ENCODE peak calls at places on chromosomes 16 and 17, in eight cellular contexts. One of them, this sample, is unnamed.
A peak's percentile ranks its signal among the peaks of the same experiment; 100 is the strongest.

GRCh38 chr17:82338858-82339633 is 5.5 kb upstream of the SECTM1 start:
- DNase-seq in A549: peak; percentile 86
- DNase-seq in K562: peak; percentile 89
- DNase-seq in transverse colon: peak; percentile 72
- DNase-seq in esophagus muscularis mucosa: no peak
- DNase-seq in suprapubic skin: no peak
- DNase-seq in stomach: peak; percentile 55
- DNase-seq in tibial nerve: no peak
- DNase-seq in this sample: peak; percentile 47

GRCh38 chr16:72787519-72788268 is 260.2 kb downstream of the ZFHX3 start:
- DNase-seq in K562: no peak
- DNase-seq in esophagus muscularis mucosa: peak; percentile 93
- DNase-seq in stomach: peak; percentile 77
- DNase-seq in transverse colon: peak; percentile 73
- DNase-seq in tibial nerve: peak; percentile 58
- DNase-seq in A549: no peak
- DNase-seq in suprapubic skin: no peak
- DNase-seq in this sample: peak; percentile 68

GRCh38 chr17:81933178-81933699 is 3.9 kb downstream of the PYCR1 start:
- DNase-seq in stomach: no peak
- DNase-seq in suprapubic skin: no peak
- DNase-seq in tibial nerve: no peak
- DNase-seq in K562: no peak
- DNase-seq in transverse colon: no peak
- DNase-seq in A549: no peak
- DNase-seq in esophagus muscularis mucosa: no peak
- DNase-seq in this sample: peak; percentile 19

GRCh38 chr17:71398706-71399620 is 721.9 kb upstream of the SOX9 start:
- DNase-seq in esophagus muscularis mucosa: no peak
- DNase-seq in A549: no peak
- DNase-seq in tibial nerve: no peak
- DNase-seq in stomach: no peak
- DNase-seq in transverse colon: no peak
- DNase-seq in suprapubic skin: no peak
- DNase-seq in K562: no peak
- DNase-seq in this sample: no peak

GRCh38 chr16:86403056-86403455 is 107.3 kb upstream of the FOXF1 start:
- DNase-seq in suprapubic skin: no peak
- DNase-seq in A549: no peak
- DNase-seq in transverse colon: no peak
- DNase-seq in stomach: no peak
- DNase-seq in esophagus muscularis mucosa: no peak
- DNase-seq in tibial nerve: no peak
- DNase-seq in K562: no peak
- DNase-seq in this sample: no peak

GRCh38 chr16:10180771-10181163 is 1.5 kb downstream of the GRIN2A start:
- DNase-seq in K562: peak; percentile 65
- DNase-seq in stomach: no peak
- DNase-seq in suprapubic skin: no peak
- DNase-seq in A549: peak; percentile 17
- DNase-seq in transverse colon: no peak
- DNase-seq in tibial nerve: no peak
- DNase-seq in esophagus muscularis mucosa: no peak
- DNase-seq in this sample: peak; percentile 41

GRCh38 chr16:2813661-2814288 is 3.3 kb upstream of the PRSS21 start:
- DNase-seq in transverse colon: no peak
- DNase-seq in K562: no peak
- DNase-seq in esophagus muscularis mucosa: no peak
- DNase-seq in stomach: no peak
- DNase-seq in suprapubic skin: peak; percentile 76
- DNase-seq in A549: no peak
- DNase-seq in tibial nerve: no peak
- DNase-seq in this sample: no peak

GRCh38 chr17:32882734-32883133 is 5.8 kb upstream of the MYO1D start:
- DNase-seq in esophagus muscularis mucosa: peak; percentile 12
- DNase-seq in suprapubic skin: no peak
- DNase-seq in tibial nerve: no peak
- DNase-seq in stomach: no peak
- DNase-seq in K562: peak; percentile 80
- DNase-seq in A549: no peak
- DNase-seq in transverse colon: no peak
- DNase-seq in this sample: no peak

GRCh38 chr17:30093463-30094147 is 23.0 kb upstream of the NSRP1 start:
- DNase-seq in tibial nerve: no peak
- DNase-seq in K562: peak; percentile 75
- DNase-seq in esophagus muscularis mucosa: peak; percentile 78
- DNase-seq in transverse colon: peak; percentile 22
- DNase-seq in suprapubic skin: no peak
- DNase-seq in A549: peak; percentile 63
- DNase-seq in stomach: peak; percentile 38
- DNase-seq in this sample: no peak

GRCh38 chr16:81554993-81555392 is 110.4 kb downstream of the CMIP start:
- DNase-seq in tibial nerve: no peak
- DNase-seq in stomach: no peak
- DNase-seq in transverse colon: no peak
- DNase-seq in A549: no peak
- DNase-seq in K562: no peak
- DNase-seq in suprapubic skin: no peak
- DNase-seq in esophagus muscularis mucosa: no peak
- DNase-seq in this sample: no peak

GRCh38 chr16:85303354-85303883 is 191.1 kb upstream of the CIBAR2 start:
- DNase-seq in suprapubic skin: no peak
- DNase-seq in transverse colon: peak; percentile 71
- DNase-seq in stomach: peak; percentile 64
- DNase-seq in A549: peak; percentile 88
- DNase-seq in esophagus muscularis mucosa: no peak
- DNase-seq in K562: peak; percentile 90
- DNase-seq in tibial nerve: no peak
- DNase-seq in this sample: peak; percentile 75

GRCh38 chr17:38740806-38741205 is 7.3 kb downstream of the PCGF2 start:
- DNase-seq in stomach: no peak
- DNase-seq in transverse colon: no peak
- DNase-seq in A549: no peak
- DNase-seq in K562: no peak
- DNase-seq in esophagus muscularis mucosa: no peak
- DNase-seq in suprapubic skin: no peak
- DNase-seq in tibial nerve: no peak
- DNase-seq in this sample: no peak

GRCh38 chr17:51374220-51374619 is 113.9 kb downstream of the UTP18 start:
- DNase-seq in tibial nerve: no peak
- DNase-seq in suprapubic skin: no peak
- DNase-seq in stomach: no peak
- DNase-seq in transverse colon: no peak
- DNase-seq in A549: no peak
- DNase-seq in esophagus muscularis mucosa: no peak
- DNase-seq in K562: no peak
- DNase-seq in this sample: no peak

GRCh38 chr17:51373489-51374194 is 113.3 kb downstream of the UTP18 start:
- DNase-seq in stomach: no peak
- DNase-seq in K562: no peak
- DNase-seq in A549: no peak
- DNase-seq in tibial nerve: no peak
- DNase-seq in esophagus muscularis mucosa: no peak
- DNase-seq in transverse colon: no peak
- DNase-seq in suprapubic skin: no peak
- DNase-seq in this sample: no peak

GRCh38 chr17:51371732-51372151 is 111.4 kb downstream of the UTP18 start:
- DNase-seq in tibial nerve: no peak
- DNase-seq in A549: peak; percentile 86
- DNase-seq in transverse colon: no peak
- DNase-seq in esophagus muscularis mucosa: no peak
- DNase-seq in K562: peak; percentile 65
- DNase-seq in suprapubic skin: no peak
- DNase-seq in stomach: no peak
- DNase-seq in this sample: no peak

GRCh38 chr17:51366866-51367265 is 106.5 kb downstream of the UTP18 start:
- DNase-seq in K562: no peak
- DNase-seq in suprapubic skin: no peak
- DNase-seq in esophagus muscularis mucosa: no peak
- DNase-seq in tibial nerve: no peak
- DNase-seq in transverse colon: no peak
- DNase-seq in A549: no peak
- DNase-seq in stomach: no peak
- DNase-seq in this sample: no peak

DNA sequence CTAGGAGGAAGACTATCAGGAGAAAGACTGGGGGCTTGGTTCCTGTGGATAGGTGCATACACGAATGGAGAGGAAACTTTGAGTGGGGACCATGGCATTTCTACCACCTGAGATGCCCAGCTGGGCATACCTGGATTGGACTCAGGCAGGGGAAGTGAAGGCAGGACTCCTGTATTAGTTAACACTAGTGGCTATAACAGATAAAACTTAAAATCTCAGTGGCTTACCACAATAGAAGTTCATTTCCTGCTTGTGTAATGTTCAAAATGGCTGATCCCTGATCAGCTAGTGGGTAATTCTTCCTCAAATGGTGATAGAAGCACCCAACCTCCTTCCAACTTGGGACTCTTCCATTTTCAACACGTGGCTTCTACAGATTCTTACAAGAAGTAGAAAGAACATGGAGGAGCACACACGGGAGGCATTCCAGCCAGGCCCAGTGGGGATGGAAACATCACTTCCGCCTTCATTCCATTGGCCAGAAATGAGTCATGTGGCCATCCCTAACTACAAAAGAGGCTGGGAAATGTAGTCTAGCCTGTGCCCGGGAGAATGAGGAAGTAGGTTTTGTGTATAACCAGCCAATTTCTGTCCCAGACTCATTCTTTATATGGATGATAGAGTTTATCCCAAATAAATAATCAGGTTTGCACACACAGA is 112.1 kb downstream of the UTP18 start:
- DNase-seq in esophagus muscularis mucosa: no peak
- DNase-seq in A549: peak; percentile 77
- DNase-seq in suprapubic skin: no peak
- DNase-seq in transverse colon: peak; percentile 13
- DNase-seq in tibial nerve: no peak
- DNase-seq in K562: peak; percentile 82
- DNase-seq in stomach: no peak
- DNase-seq in this sample: no peak
- H3K4me3 ChIP-seq in esophagus muscularis mucosa: no peak overlapping the region
- H3K4me3 ChIP-seq in A549: no peak overlapping the region
- H3K4me3 ChIP-seq in suprapubic skin: no peak overlapping the region
- H3K4me3 ChIP-seq in transverse colon: no peak overlapping the region
- H3K4me3 ChIP-seq in tibial nerve: no peak overlapping the region
- H3K4me3 ChIP-seq in K562: peak overlapping the region; percentile 20
- H3K4me3 ChIP-seq in stomach: no peak overlapping the region
- H3K4me3 ChIP-seq in this sample: no peak overlapping the region

GRCh38 chr17:2214047-2214717 is 89.4 kb downstream of the SMG6 start:
- DNase-seq in A549: no peak
- DNase-seq in K562: peak; percentile 55
- DNase-seq in suprapubic skin: peak; percentile 83
- DNase-seq in esophagus muscularis mucosa: peak; percentile 94
- DNase-seq in stomach: no peak
- DNase-seq in transverse colon: peak; percentile 29
- DNase-seq in tibial nerve: peak; percentile 39
- DNase-seq in this sample: peak; percentile 60
- H3K27ac ChIP-seq in A549: no peak overlapping the region
- H3K27ac ChIP-seq in K562: peak overlapping the region; percentile 47
- H3K27ac ChIP-seq in suprapubic skin: peak overlapping the region; percentile 89
- H3K27ac ChIP-seq in esophagus muscularis mucosa: peak overlapping the region; percentile 86
- H3K27ac ChIP-seq in stomach: peak overlapping the region; percentile 88
- H3K27ac ChIP-seq in transverse colon: peak overlapping the region; percentile 90
- H3K27ac ChIP-seq in tibial nerve: peak overlapping the region; percentile 95
- H3K27ac ChIP-seq in this sample: peak overlapping the region; percentile 94

GRCh38 chr16:48246066-48246465 is 1.3 kb downstream of the ABCC11 start:
- DNase-seq in suprapubic skin: no peak
- DNase-seq in esophagus muscularis mucosa: no peak
- DNase-seq in stomach: no peak
- DNase-seq in transverse colon: no peak
- DNase-seq in A549: no peak
- DNase-seq in tibial nerve: no peak
- DNase-seq in K562: no peak
- DNase-seq in this sample: no peak

GRCh38 chr16:48244080-48244862 is at the start of gene LONP2:
- DNase-seq in stomach: peak; percentile 92
- DNase-seq in tibial nerve: peak; percentile 72
- DNase-seq in transverse colon: peak; percentile 93
- DNase-seq in A549: peak; percentile 94
- DNase-seq in esophagus muscularis mucosa: peak; percentile 97
- DNase-seq in K562: peak; percentile 93
- DNase-seq in suprapubic skin: peak; percentile 93
- DNase-seq in this sample: peak; percentile 88

GRCh38 chr16:48250520-48251278 is 3.4 kb upstream of the ABCC11 start:
- DNase-seq in tibial nerve: no peak
- DNase-seq in transverse colon: no peak
- DNase-seq in stomach: no peak
- DNase-seq in suprapubic skin: no peak
- DNase-seq in K562: no peak
- DNase-seq in A549: no peak
- DNase-seq in esophagus muscularis mucosa: no peak
- DNase-seq in this sample: no peak

GRCh38 chr16:48247311-48247710 is at the start of gene ABCC11:
- DNase-seq in suprapubic skin: no peak
- DNase-seq in A549: no peak
- DNase-seq in transverse colon: no peak
- DNase-seq in stomach: no peak
- DNase-seq in esophagus muscularis mucosa: no peak
- DNase-seq in K562: no peak
- DNase-seq in tibial nerve: no peak
- DNase-seq in this sample: no peak

DNA sequence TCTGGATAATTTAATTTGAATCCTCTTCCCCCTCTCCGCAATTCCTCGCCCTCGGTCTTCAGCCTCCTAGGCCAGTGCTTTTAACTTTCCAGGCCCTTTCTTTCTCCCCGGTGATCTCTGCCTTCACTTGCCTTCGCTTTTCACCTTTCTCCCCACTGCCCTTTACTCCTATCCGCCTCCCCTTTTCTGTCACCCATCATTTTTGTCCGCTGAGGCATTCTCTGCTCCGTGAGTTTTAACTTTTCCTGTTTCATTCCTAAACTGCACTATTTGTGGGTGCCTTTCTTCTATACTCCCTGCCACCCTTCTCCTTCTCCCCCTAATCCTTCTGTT is 729 bp downstream of the LONP2 start:
- DNase-seq in esophagus muscularis mucosa: no peak
- DNase-seq in suprapubic skin: no peak
- DNase-seq in tibial nerve: no peak
- DNase-seq in K562: no peak
- DNase-seq in A549: no peak
- DNase-seq in transverse colon: no peak
- DNase-seq in stomach: no peak
- DNase-seq in this sample: no peak
- TF ChIP-seq EP300 in esophagus muscularis mucosa: no peak
- TF ChIP-seq EP300 in suprapubic skin: no peak
- TF ChIP-seq EP300 in tibial nerve: no peak
- TF ChIP-seq EP300 in K562: no peak
- TF ChIP-seq EP300 in A549: no peak
- TF ChIP-seq EP300 in transverse colon: no peak
- TF ChIP-seq EP300 in stomach: no peak
- TF ChIP-seq EP300 in this sample: no peak

DNA sequence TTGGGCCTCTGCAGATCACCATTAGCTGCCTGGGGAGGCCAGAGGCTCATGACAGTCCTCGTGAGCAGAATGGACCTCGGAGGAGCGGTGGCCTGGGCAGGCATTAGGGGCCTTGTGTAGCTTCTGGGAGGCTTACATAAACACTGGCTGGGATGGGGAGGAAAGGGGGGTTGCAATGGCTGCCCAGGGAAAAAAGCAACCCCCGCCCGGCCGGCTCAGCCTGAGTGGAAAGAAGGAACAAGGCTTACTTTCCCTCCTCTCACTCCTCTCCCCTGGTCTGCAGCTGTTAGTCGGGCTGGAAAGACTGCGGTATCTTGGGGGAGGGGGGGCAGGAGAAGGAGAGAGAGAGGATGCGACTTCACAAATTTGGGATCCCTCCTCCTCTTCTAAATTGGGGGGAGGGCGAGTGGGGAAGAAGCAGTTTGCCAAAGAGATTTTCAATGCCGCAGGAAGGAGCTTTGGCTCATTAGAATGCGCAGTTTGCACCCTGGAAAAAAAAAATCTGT is 6.4 kb upstream of the NR1D1 start:
- DNase-seq in transverse colon: no peak
- DNase-seq in K562: no peak
- DNase-seq in stomach: no peak
- DNase-seq in tibial nerve: no peak
- DNase-seq in A549: no peak
- DNase-seq in suprapubic skin: no peak
- DNase-seq in esophagus muscularis mucosa: no peak
- DNase-seq in this sample: peak; percentile 75
- H3K4me3 ChIP-seq in transverse colon: no peak overlapping the region
- H3K4me3 ChIP-seq in K562: no peak overlapping the region
- H3K4me3 ChIP-seq in stomach: no peak overlapping the region
- H3K4me3 ChIP-seq in tibial nerve: no peak overlapping the region
- H3K4me3 ChIP-seq in A549: no peak overlapping the region
- H3K4me3 ChIP-seq in suprapubic skin: no peak overlapping the region
- H3K4me3 ChIP-seq in esophagus muscularis mucosa: no peak overlapping the region
- H3K4me3 ChIP-seq in this sample: no peak overlapping the region

This sample was measured in ovary.